ENCODE peak calls at places on chromosomes 1 and 21, in ten cellular contexts. One of them, this sample, is unnamed.
A peak's percentile ranks its signal among the peaks of the same experiment; 100 is the strongest.

GRCh38 chr1:111615874-111616715 is 3.5 kb upstream of the RAP1A start:
- DNase-seq in body of pancreas: no peak
- DNase-seq in lower lobe of right lung: no peak
- DNase-seq in adrenal gland: no peak
- DNase-seq in hepatocyte: no peak
- DNase-seq in ovary: no peak
- DNase-seq in right lobe of liver: no peak
- DNase-seq in sigmoid colon: no peak
- DNase-seq in heart right ventricle: no peak
- DNase-seq in tibial nerve: no peak
- DNase-seq in this sample: no peak

GRCh38 chr1:162463021-162463420 is 34.6 kb upstream of the UHMK1 start:
- DNase-seq in adrenal gland: no peak
- DNase-seq in sigmoid colon: no peak
- DNase-seq in right lobe of liver: no peak
- DNase-seq in tibial nerve: no peak
- DNase-seq in lower lobe of right lung: no peak
- DNase-seq in body of pancreas: no peak
- DNase-seq in ovary: no peak
- DNase-seq in hepatocyte: no peak
- DNase-seq in heart right ventricle: no peak
- DNase-seq in this sample: no peak

GRCh38 chr1:218304281-218305039 is 19.4 kb downstream of the RRP15 start:
- DNase-seq in lower lobe of right lung: no peak
- DNase-seq in tibial nerve: no peak
- DNase-seq in sigmoid colon: no peak
- DNase-seq in hepatocyte: no peak
- DNase-seq in right lobe of liver: no peak
- DNase-seq in body of pancreas: no peak
- DNase-seq in ovary: no peak
- DNase-seq in adrenal gland: no peak
- DNase-seq in heart right ventricle: peak; percentile 71
- DNase-seq in this sample: peak; percentile 64

GRCh38 chr1:36524359-36525062 is 41.8 kb upstream of the CSF3R start:
- DNase-seq in ovary: no peak
- DNase-seq in right lobe of liver: no peak
- DNase-seq in hepatocyte: no peak
- DNase-seq in sigmoid colon: peak; percentile 10
- DNase-seq in tibial nerve: no peak
- DNase-seq in heart right ventricle: no peak
- DNase-seq in lower lobe of right lung: no peak
- DNase-seq in body of pancreas: no peak
- DNase-seq in adrenal gland: no peak
- DNase-seq in this sample: no peak

GRCh38 chr1:214520544-214521165 is 30.7 kb downstream of the PTPN14 start:
- DNase-seq in body of pancreas: no peak
- DNase-seq in right lobe of liver: no peak
- DNase-seq in sigmoid colon: no peak
- DNase-seq in tibial nerve: no peak
- DNase-seq in ovary: no peak
- DNase-seq in lower lobe of right lung: no peak
- DNase-seq in hepatocyte: no peak
- DNase-seq in adrenal gland: no peak
- DNase-seq in heart right ventricle: no peak
- DNase-seq in this sample: no peak

GRCh38 chr1:17759114-17759513 is 4.0 kb downstream of the ACTL8 start:
- DNase-seq in tibial nerve: no peak
- DNase-seq in body of pancreas: no peak
- DNase-seq in right lobe of liver: no peak
- DNase-seq in adrenal gland: no peak
- DNase-seq in lower lobe of right lung: peak; percentile 26
- DNase-seq in heart right ventricle: no peak
- DNase-seq in ovary: no peak
- DNase-seq in sigmoid colon: no peak
- DNase-seq in hepatocyte: no peak
- DNase-seq in this sample: no peak

GRCh38 chr1:226708342-226708780 is 30.7 kb downstream of the ITPKB start:
- DNase-seq in ovary: peak; percentile 31
- DNase-seq in body of pancreas: no peak
- DNase-seq in right lobe of liver: no peak
- DNase-seq in heart right ventricle: no peak
- DNase-seq in hepatocyte: peak; percentile 60
- DNase-seq in tibial nerve: no peak
- DNase-seq in sigmoid colon: peak; percentile 84
- DNase-seq in adrenal gland: no peak
- DNase-seq in lower lobe of right lung: no peak
- DNase-seq in this sample: no peak

GRCh38 chr1:20358761-20359263 is 68.1 kb downstream of the VWA5B1 start:
- DNase-seq in right lobe of liver: peak; percentile 90
- DNase-seq in heart right ventricle: peak; percentile 77
- DNase-seq in body of pancreas: peak; percentile 89
- DNase-seq in adrenal gland: peak; percentile 92
- DNase-seq in sigmoid colon: no peak
- DNase-seq in ovary: no peak
- DNase-seq in lower lobe of right lung: peak; percentile 63
- DNase-seq in tibial nerve: no peak
- DNase-seq in hepatocyte: peak; percentile 72
- DNase-seq in this sample: peak; percentile 91

GRCh38 chr1:205170532-205171269 is 40.8 kb downstream of the DSTYK start:
- DNase-seq in heart right ventricle: no peak
- DNase-seq in hepatocyte: no peak
- DNase-seq in body of pancreas: no peak
- DNase-seq in tibial nerve: no peak
- DNase-seq in adrenal gland: no peak
- DNase-seq in lower lobe of right lung: no peak
- DNase-seq in right lobe of liver: no peak
- DNase-seq in ovary: no peak
- DNase-seq in sigmoid colon: no peak
- DNase-seq in this sample: no peak

GRCh38 chr1:244306544-244306943 is 145.2 kb downstream of the ADSS2 start:
- DNase-seq in right lobe of liver: no peak
- DNase-seq in body of pancreas: no peak
- DNase-seq in adrenal gland: no peak
- DNase-seq in sigmoid colon: no peak
- DNase-seq in lower lobe of right lung: no peak
- DNase-seq in hepatocyte: no peak
- DNase-seq in heart right ventricle: no peak
- DNase-seq in ovary: no peak
- DNase-seq in tibial nerve: no peak
- DNase-seq in this sample: no peak

GRCh38 chr1:107787299-107787698 is 177.7 kb downstream of the VAV3 start:
- DNase-seq in sigmoid colon: no peak
- DNase-seq in tibial nerve: no peak
- DNase-seq in adrenal gland: no peak
- DNase-seq in lower lobe of right lung: no peak
- DNase-seq in ovary: no peak
- DNase-seq in heart right ventricle: no peak
- DNase-seq in right lobe of liver: no peak
- DNase-seq in body of pancreas: no peak
- DNase-seq in hepatocyte: no peak
- DNase-seq in this sample: no peak

GRCh38 chr1:6906783-6907182 is 121.5 kb downstream of the CAMTA1 start:
- DNase-seq in hepatocyte: no peak
- DNase-seq in heart right ventricle: no peak
- DNase-seq in sigmoid colon: peak; percentile 36
- DNase-seq in ovary: no peak
- DNase-seq in lower lobe of right lung: no peak
- DNase-seq in right lobe of liver: no peak
- DNase-seq in tibial nerve: no peak
- DNase-seq in body of pancreas: no peak
- DNase-seq in adrenal gland: peak; percentile 17
- DNase-seq in this sample: no peak

GRCh38 chr1:164310166-164310565 is 248.8 kb upstream of the PBX1 start:
- DNase-seq in right lobe of liver: no peak
- DNase-seq in sigmoid colon: no peak
- DNase-seq in heart right ventricle: no peak
- DNase-seq in hepatocyte: no peak
- DNase-seq in adrenal gland: no peak
- DNase-seq in tibial nerve: no peak
- DNase-seq in lower lobe of right lung: no peak
- DNase-seq in body of pancreas: no peak
- DNase-seq in ovary: no peak
- DNase-seq in this sample: no peak

GRCh38 chr21:43639470-43640178 is 19.7 kb downstream of the HSF2BP start:
- DNase-seq in right lobe of liver: no peak
- DNase-seq in ovary: no peak
- DNase-seq in heart right ventricle: no peak
- DNase-seq in lower lobe of right lung: no peak
- DNase-seq in body of pancreas: no peak
- DNase-seq in sigmoid colon: no peak
- DNase-seq in hepatocyte: peak; percentile 39
- DNase-seq in adrenal gland: no peak
- DNase-seq in tibial nerve: no peak
- DNase-seq in this sample: no peak

GRCh38 chr1:213369465-213369864 is 318.4 kb downstream of the RPS6KC1 start:
- DNase-seq in heart right ventricle: no peak
- DNase-seq in lower lobe of right lung: no peak
- DNase-seq in adrenal gland: no peak
- DNase-seq in right lobe of liver: no peak
- DNase-seq in tibial nerve: no peak
- DNase-seq in ovary: no peak
- DNase-seq in hepatocyte: no peak
- DNase-seq in body of pancreas: no peak
- DNase-seq in sigmoid colon: no peak
- DNase-seq in this sample: no peak
- H3K4me1 ChIP-seq in heart right ventricle: no peaks in the 10 kb centered on the region
- H3K4me1 ChIP-seq in lower lobe of right lung: no peaks in the 10 kb centered on the region
- H3K4me1 ChIP-seq in adrenal gland: no peaks in the 10 kb centered on the region
- H3K4me1 ChIP-seq in right lobe of liver: peaks cover 21% of the 10 kb centered on the region
- H3K4me1 ChIP-seq in tibial nerve: no peaks in the 10 kb centered on the region
- H3K4me1 ChIP-seq in ovary: no peaks in the 10 kb centered on the region
- H3K4me1 ChIP-seq in hepatocyte: peaks cover 16% of the 10 kb centered on the region
- H3K4me1 ChIP-seq in body of pancreas: no peaks in the 10 kb centered on the region
- H3K4me1 ChIP-seq in sigmoid colon: no peaks in the 10 kb centered on the region
- H3K4me1 ChIP-seq in this sample: no peaks in the 10 kb centered on the region

GRCh38 chr1:152497273-152497672 is 13.3 kb upstream of the LCE5A start:
- DNase-seq in right lobe of liver: no peak
- DNase-seq in ovary: no peak
- DNase-seq in heart right ventricle: no peak
- DNase-seq in lower lobe of right lung: no peak
- DNase-seq in hepatocyte: no peak
- DNase-seq in tibial nerve: no peak
- DNase-seq in body of pancreas: no peak
- DNase-seq in adrenal gland: no peak
- DNase-seq in sigmoid colon: no peak
- DNase-seq in this sample: no peak

GRCh38 chr1:152502496-152503180 is 8.0 kb upstream of the LCE5A start:
- DNase-seq in ovary: no peak
- DNase-seq in tibial nerve: no peak
- DNase-seq in hepatocyte: no peak
- DNase-seq in body of pancreas: no peak
- DNase-seq in right lobe of liver: no peak
- DNase-seq in adrenal gland: no peak
- DNase-seq in sigmoid colon: no peak
- DNase-seq in lower lobe of right lung: no peak
- DNase-seq in heart right ventricle: no peak
- DNase-seq in this sample: peak; percentile 22

GRCh38 chr1:152505083-152505482 is 5.5 kb upstream of the LCE5A start:
- DNase-seq in adrenal gland: no peak
- DNase-seq in right lobe of liver: no peak
- DNase-seq in ovary: no peak
- DNase-seq in body of pancreas: no peak
- DNase-seq in tibial nerve: no peak
- DNase-seq in lower lobe of right lung: no peak
- DNase-seq in heart right ventricle: no peak
- DNase-seq in hepatocyte: no peak
- DNase-seq in sigmoid colon: no peak
- DNase-seq in this sample: no peak

GRCh38 chr1:152506899-152507498 is 3.6 kb upstream of the LCE5A start:
- DNase-seq in hepatocyte: no peak
- DNase-seq in right lobe of liver: no peak
- DNase-seq in body of pancreas: no peak
- DNase-seq in adrenal gland: no peak
- DNase-seq in tibial nerve: no peak
- DNase-seq in heart right ventricle: no peak
- DNase-seq in ovary: no peak
- DNase-seq in sigmoid colon: no peak
- DNase-seq in lower lobe of right lung: no peak
- DNase-seq in this sample: no peak

GRCh38 chr1:152501704-152502103 is 8.9 kb upstream of the LCE5A start:
- DNase-seq in sigmoid colon: no peak
- DNase-seq in hepatocyte: no peak
- DNase-seq in tibial nerve: no peak
- DNase-seq in ovary: no peak
- DNase-seq in body of pancreas: no peak
- DNase-seq in lower lobe of right lung: no peak
- DNase-seq in right lobe of liver: no peak
- DNase-seq in heart right ventricle: no peak
- DNase-seq in adrenal gland: no peak
- DNase-seq in this sample: no peak
- H3K9me3 ChIP-seq in sigmoid colon: no peaks in the 10 kb centered on the region
- H3K9me3 ChIP-seq in hepatocyte: no peaks in the 10 kb centered on the region
- H3K9me3 ChIP-seq in tibial nerve: no peaks in the 10 kb centered on the region
- H3K9me3 ChIP-seq in ovary: no peaks in the 10 kb centered on the region
- H3K9me3 ChIP-seq in body of pancreas: no peaks in the 10 kb centered on the region
- H3K9me3 ChIP-seq in lower lobe of right lung: no peaks in the 10 kb centered on the region
- H3K9me3 ChIP-seq in right lobe of liver: no peaks in the 10 kb centered on the region
- H3K9me3 ChIP-seq in heart right ventricle: no peaks in the 10 kb centered on the region
- H3K9me3 ChIP-seq in adrenal gland: no peaks in the 10 kb centered on the region
- H3K9me3 ChIP-seq in this sample: no peaks in the 10 kb centered on the region

GRCh38 chr1:15062479-15063099 is 91.0 kb upstream of the TMEM51 start:
- DNase-seq in tibial nerve: no peak
- DNase-seq in ovary: no peak
- DNase-seq in body of pancreas: no peak
- DNase-seq in heart right ventricle: no peak
- DNase-seq in right lobe of liver: no peak
- DNase-seq in hepatocyte: peak; percentile 27
- DNase-seq in sigmoid colon: no peak
- DNase-seq in lower lobe of right lung: no peak
- DNase-seq in adrenal gland: no peak
- DNase-seq in this sample: no peak
- TF ChIP-seq CTCF in tibial nerve: no peak
- TF ChIP-seq CTCF in ovary: no peak
- TF ChIP-seq CTCF in body of pancreas: no peak
- TF ChIP-seq CTCF in heart right ventricle: peak; percentile 28
- TF ChIP-seq CTCF in right lobe of liver: peak; percentile 36
- TF ChIP-seq CTCF in hepatocyte: peak; percentile 43
- TF ChIP-seq CTCF in sigmoid colon: peak; percentile 10
- TF ChIP-seq CTCF in lower lobe of right lung: peak; percentile 52
- TF ChIP-seq CTCF in adrenal gland: peak; percentile 41
- TF ChIP-seq CTCF in this sample: peak; percentile 44

DNA sequence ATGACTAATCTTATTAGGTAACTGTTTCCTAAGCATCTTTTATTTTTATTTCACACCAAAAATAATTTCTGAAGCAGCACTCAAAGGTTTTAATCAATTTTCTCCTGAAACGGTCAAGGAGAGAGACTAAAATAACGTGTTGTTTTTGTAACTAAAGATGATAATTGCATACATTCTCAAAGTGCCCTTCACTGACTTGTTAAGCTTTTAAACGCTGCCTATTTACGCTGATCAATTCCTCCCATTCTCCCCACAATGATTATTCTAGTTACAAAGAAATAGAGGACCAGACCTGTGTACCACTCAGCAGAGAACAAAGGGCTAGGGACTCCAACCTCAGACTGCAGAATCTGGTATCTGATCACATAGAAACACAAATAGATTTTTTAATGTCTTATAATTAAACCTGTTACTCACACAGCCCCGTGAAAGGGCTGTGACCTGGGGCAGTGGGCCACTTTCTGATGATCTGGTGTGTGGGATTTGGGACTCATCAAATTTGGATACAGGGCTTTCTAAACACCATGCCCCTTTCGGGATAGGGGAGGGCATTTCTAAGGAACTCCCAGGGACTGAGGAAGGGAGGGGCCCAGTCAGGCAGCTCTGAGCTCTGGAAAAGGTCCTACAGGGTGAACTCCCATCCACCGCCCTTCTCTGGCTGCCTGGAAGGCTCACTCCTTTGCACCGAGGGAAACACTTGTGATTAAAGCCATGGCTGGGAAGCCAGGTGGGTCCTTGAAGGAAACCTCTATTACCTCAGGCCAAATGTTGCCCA is 65.2 kb downstream of the BCAR3 start:
- DNase-seq in adrenal gland: no peak
- DNase-seq in tibial nerve: no peak
- DNase-seq in right lobe of liver: no peak
- DNase-seq in heart right ventricle: peak; percentile 44
- DNase-seq in body of pancreas: no peak
- DNase-seq in ovary: no peak
- DNase-seq in lower lobe of right lung: no peak
- DNase-seq in hepatocyte: no peak
- DNase-seq in sigmoid colon: peak; percentile 57
- DNase-seq in this sample: no peak
- H3K4me1 ChIP-seq in adrenal gland: peaks cover 16% of the 10 kb centered on the region
- H3K4me1 ChIP-seq in tibial nerve: peaks cover 84% of the 10 kb centered on the region
- H3K4me1 ChIP-seq in right lobe of liver: peaks cover 49% of the 10 kb centered on the region
- H3K4me1 ChIP-seq in heart right ventricle: peaks cover 71% of the 10 kb centered on the region
- H3K4me1 ChIP-seq in body of pancreas: peaks cover 38% of the 10 kb centered on the region
- H3K4me1 ChIP-seq in ovary: peaks cover 5% of the 10 kb centered on the region
- H3K4me1 ChIP-seq in lower lobe of right lung: peaks cover 39% of the 10 kb centered on the region
- H3K4me1 ChIP-seq in hepatocyte: peaks cover 67% of the 10 kb centered on the region
- H3K4me1 ChIP-seq in sigmoid colon: peaks cover 37% of the 10 kb centered on the region
- H3K4me1 ChIP-seq in this sample: no peaks in the 10 kb centered on the region